ENCODE peak calls at places on chromosomes 4 and X, in four cellular contexts. One of them, this sample, is unnamed.
A peak's percentile ranks its signal among the peaks of the same experiment; 100 is the strongest.

GRCh38 chrX:9825129-9825865 is 39.1 kb downstream of the SHROOM2 start:
- DNase-seq in T-helper 2 cell: no peak
- DNase-seq in mesothelial cell of epicardium: no peak
- DNase-seq in Right ventricle myocardium superior: no peak
- DNase-seq in this sample: no peak

GRCh38 chrX:110420771-110421498 is 62.3 kb downstream of the RTL9 start:
- DNase-seq in T-helper 2 cell: no peak
- DNase-seq in mesothelial cell of epicardium: no peak
- DNase-seq in Right ventricle myocardium superior: no peak
- DNase-seq in this sample: no peak

GRCh38 chr4:186829740-186830449 is 106.2 kb upstream of the FAT1 start:
- DNase-seq in T-helper 2 cell: peak; percentile 14
- DNase-seq in mesothelial cell of epicardium: no peak
- DNase-seq in Right ventricle myocardium superior: no peak
- DNase-seq in this sample: no peak

GRCh38 chr4:128525387-128525786 is 237.8 kb upstream of the PGRMC2 start:
- DNase-seq in T-helper 2 cell: no peak
- DNase-seq in mesothelial cell of epicardium: no peak
- DNase-seq in Right ventricle myocardium superior: no peak
- DNase-seq in this sample: no peak

GRCh38 chrX:19063030-19063429 is 59.2 kb downstream of the ADGRG2 start:
- DNase-seq in T-helper 2 cell: no peak
- DNase-seq in mesothelial cell of epicardium: no peak
- DNase-seq in Right ventricle myocardium superior: no peak
- DNase-seq in this sample: no peak

GRCh38 chrX:38859602-38860001 is 58.3 kb downstream of the MID1IP1 start:
- DNase-seq in T-helper 2 cell: no peak
- DNase-seq in mesothelial cell of epicardium: no peak
- DNase-seq in Right ventricle myocardium superior: no peak
- DNase-seq in this sample: no peak

GRCh38 chr4:173932701-173933100 is 350.8 kb downstream of the FBXO8 start:
- DNase-seq in T-helper 2 cell: no peak
- DNase-seq in mesothelial cell of epicardium: no peak
- DNase-seq in Right ventricle myocardium superior: no peak
- DNase-seq in this sample: no peak

GRCh38 chr4:184693056-184693455 is 40.8 kb downstream of the CENPU start:
- DNase-seq in T-helper 2 cell: no peak
- DNase-seq in mesothelial cell of epicardium: no peak
- DNase-seq in Right ventricle myocardium superior: no peak
- DNase-seq in this sample: no peak

GRCh38 chrX:154142386-154142785 is 1.7 kb upstream of the OPN1LW start:
- DNase-seq in T-helper 2 cell: no peak
- DNase-seq in mesothelial cell of epicardium: no peak
- DNase-seq in Right ventricle myocardium superior: no peak
- DNase-seq in this sample: no peak

GRCh38 chr4:2136736-2137135 is 77.6 kb downstream of the NAT8L start:
- DNase-seq in T-helper 2 cell: no peak
- DNase-seq in mesothelial cell of epicardium: no peak
- DNase-seq in Right ventricle myocardium superior: no peak
- DNase-seq in this sample: no peak

GRCh38 chr4:138609943-138610350 is 367.8 kb upstream of the SLC7A11 start:
- DNase-seq in T-helper 2 cell: no peak
- DNase-seq in mesothelial cell of epicardium: no peak
- DNase-seq in Right ventricle myocardium superior: no peak
- DNase-seq in this sample: no peak

GRCh38 chr4:76765473-76766183 is 132.3 kb downstream of the SOWAHB start:
- DNase-seq in T-helper 2 cell: peak; percentile 74
- DNase-seq in mesothelial cell of epicardium: no peak
- DNase-seq in Right ventricle myocardium superior: no peak
- DNase-seq in this sample: no peak

GRCh38 chrX:40433160-40433559 is 147.6 kb upstream of the ATP6AP2 start:
- DNase-seq in T-helper 2 cell: no peak
- DNase-seq in mesothelial cell of epicardium: no peak
- DNase-seq in Right ventricle myocardium superior: no peak
- DNase-seq in this sample: no peak

GRCh38 chrX:72478853-72479252 is 93.8 kb downstream of the HDAC8 start:
- DNase-seq in T-helper 2 cell: no peak
- DNase-seq in mesothelial cell of epicardium: no peak
- DNase-seq in Right ventricle myocardium superior: no peak
- DNase-seq in this sample: no peak

GRCh38 chrX:22666441-22666840 is 333.3 kb upstream of the DDX53 start:
- DNase-seq in T-helper 2 cell: peak; percentile 7
- DNase-seq in mesothelial cell of epicardium: no peak
- DNase-seq in Right ventricle myocardium superior: no peak
- DNase-seq in this sample: no peak

GRCh38 chr4:89563431-89563830 is 255.8 kb upstream of the GPRIN3 start:
- DNase-seq in T-helper 2 cell: peak; percentile 46
- DNase-seq in mesothelial cell of epicardium: no peak
- DNase-seq in Right ventricle myocardium superior: no peak
- DNase-seq in this sample: no peak

GRCh38 chr4:174523003-174523693 is 860 bp upstream of the HPGD start:
- DNase-seq in T-helper 2 cell: no peak
- DNase-seq in mesothelial cell of epicardium: no peak
- DNase-seq in Right ventricle myocardium superior: no peak
- DNase-seq in this sample: no peak

GRCh38 chrX:22073928-22074327 is 41.8 kb downstream of the PHEX start:
- DNase-seq in T-helper 2 cell: no peak
- DNase-seq in mesothelial cell of epicardium: no peak
- DNase-seq in Right ventricle myocardium superior: no peak
- DNase-seq in this sample: no peak

GRCh38 chr4:183721207-183722081 is 62.4 kb downstream of the TRAPPC11 start:
- DNase-seq in T-helper 2 cell: peak; percentile 64
- DNase-seq in mesothelial cell of epicardium: no peak
- DNase-seq in Right ventricle myocardium superior: peak; percentile 85
- DNase-seq in this sample: peak; percentile 59

This sample was measured in CD8-positive, alpha-beta T cell.